ENCODE peak calls at places on chromosome 19, in six cellular contexts. One of them, this sample, is unnamed.

GRCh38 chr19:48372904-48373303 is 8.7 kb downstream of the SYNGR4 start:
- DNase-seq in ascending aorta: no peak
- DNase-seq in hepatocyte: no peak
- DNase-seq in fibroblast of the aortic adventitia: no peak
- DNase-seq in bronchial epithelial cell: peak; percentile 47
- DNase-seq in keratinocyte: no peak
- DNase-seq in this sample: no peak

GRCh38 chr19:48060381-48060780 is 16.5 kb upstream of the CABP5 start:
- DNase-seq in bronchial epithelial cell: no peak
- DNase-seq in hepatocyte: no peak
- DNase-seq in keratinocyte: no peak
- DNase-seq in fibroblast of the aortic adventitia: no peak
- DNase-seq in ascending aorta: no peak
- DNase-seq in this sample: no peak

GRCh38 chr19:18062043-18062442 is 24.7 kb downstream of the IL12RB1 start:
- DNase-seq in fibroblast of the aortic adventitia: no peak
- DNase-seq in bronchial epithelial cell: no peak
- DNase-seq in ascending aorta: no peak
- DNase-seq in hepatocyte: no peak
- DNase-seq in keratinocyte: no peak
- DNase-seq in this sample: no peak

GRCh38 chr19:623974-624373 is 9.4 kb downstream of the POLRMT start:
- DNase-seq in bronchial epithelial cell: no peak
- DNase-seq in fibroblast of the aortic adventitia: peak; percentile 24
- DNase-seq in hepatocyte: no peak
- DNase-seq in ascending aorta: no peak
- DNase-seq in keratinocyte: no peak
- DNase-seq in this sample: peak; percentile 86

GRCh38 chr19:58566989-58567388 is 6.1 kb downstream of the MZF1 start:
- DNase-seq in ascending aorta: no peak
- DNase-seq in keratinocyte: no peak
- DNase-seq in bronchial epithelial cell: no peak
- DNase-seq in fibroblast of the aortic adventitia: no peak
- DNase-seq in hepatocyte: no peak
- DNase-seq in this sample: no peak

GRCh38 chr19:33514885-33515485 is 6.6 kb downstream of the PEPD start:
- DNase-seq in fibroblast of the aortic adventitia: no peak
- DNase-seq in ascending aorta: no peak
- DNase-seq in keratinocyte: no peak
- DNase-seq in hepatocyte: no peak
- DNase-seq in bronchial epithelial cell: no peak
- DNase-seq in this sample: no peak

GRCh38 chr19:6690160-6690885 is 20.4 kb upstream of the TNFSF14 start:
- DNase-seq in hepatocyte: no peak
- DNase-seq in keratinocyte: no peak
- DNase-seq in fibroblast of the aortic adventitia: no peak
- DNase-seq in bronchial epithelial cell: no peak
- DNase-seq in ascending aorta: no peak
- DNase-seq in this sample: no peak

GRCh38 chr19:3506384-3507340 is 551 bp downstream of the FZR1 start:
- DNase-seq in ascending aorta: no peak
- DNase-seq in bronchial epithelial cell: no peak
- DNase-seq in hepatocyte: peak; percentile 50
- DNase-seq in fibroblast of the aortic adventitia: no peak
- DNase-seq in keratinocyte: no peak
- DNase-seq in this sample: no peak

GRCh38 chr19:28436320-28436719 is 776.6 kb downstream of the UQCRFS1 start:
- DNase-seq in keratinocyte: no peak
- DNase-seq in bronchial epithelial cell: no peak
- DNase-seq in ascending aorta: no peak
- DNase-seq in hepatocyte: no peak
- DNase-seq in fibroblast of the aortic adventitia: no peak
- DNase-seq in this sample: no peak

GRCh38 chr19:51712461-51713081 is 11.2 kb downstream of the HAS1 start:
- DNase-seq in fibroblast of the aortic adventitia: peak; percentile 35
- DNase-seq in keratinocyte: no peak
- DNase-seq in hepatocyte: peak; percentile 57
- DNase-seq in ascending aorta: no peak
- DNase-seq in bronchial epithelial cell: peak; percentile 71
- DNase-seq in this sample: peak; percentile 55

GRCh38 chr19:3407556-3408516 is 41.5 kb downstream of the NFIC start:
- DNase-seq in keratinocyte: no peak
- DNase-seq in bronchial epithelial cell: no peak
- DNase-seq in ascending aorta: no peak
- DNase-seq in fibroblast of the aortic adventitia: peak; percentile 57
- DNase-seq in hepatocyte: no peak
- DNase-seq in this sample: peak; percentile 32

GRCh38 chr19:55457683-55458457 is 3.6 kb downstream of the ISOC2 start:
- DNase-seq in ascending aorta: no peak
- DNase-seq in hepatocyte: no peak
- DNase-seq in bronchial epithelial cell: no peak
- DNase-seq in fibroblast of the aortic adventitia: no peak
- DNase-seq in keratinocyte: no peak
- DNase-seq in this sample: no peak

GRCh38 chr19:46704379-46705076 is 12.4 kb downstream of the PRKD2 start:
- DNase-seq in fibroblast of the aortic adventitia: peak; percentile 44
- DNase-seq in hepatocyte: peak; percentile 61
- DNase-seq in ascending aorta: no peak
- DNase-seq in keratinocyte: no peak
- DNase-seq in bronchial epithelial cell: peak; percentile 24
- DNase-seq in this sample: peak; percentile 40

GRCh38 chr19:46863818-46864629 is 3.2 kb downstream of the ARHGAP35 start:
- DNase-seq in keratinocyte: no peak
- DNase-seq in fibroblast of the aortic adventitia: peak; percentile 91
- DNase-seq in ascending aorta: no peak
- DNase-seq in hepatocyte: no peak
- DNase-seq in bronchial epithelial cell: peak; percentile 46
- DNase-seq in this sample: peak; percentile 48

GRCh38 chr19:13846533-13847032 is 30.4 kb upstream of the NANOS3 start:
- DNase-seq in bronchial epithelial cell: peak; percentile 85
- DNase-seq in ascending aorta: peak; percentile 91
- DNase-seq in keratinocyte: no peak
- DNase-seq in fibroblast of the aortic adventitia: peak; percentile 75
- DNase-seq in hepatocyte: peak; percentile 94
- DNase-seq in this sample: peak; percentile 74

GRCh38 chr19:11279505-11280236 is 16.3 kb upstream of the TSPAN16 start:
- DNase-seq in fibroblast of the aortic adventitia: peak; percentile 20
- DNase-seq in bronchial epithelial cell: no peak
- DNase-seq in hepatocyte: no peak
- DNase-seq in keratinocyte: no peak
- DNase-seq in ascending aorta: no peak
- DNase-seq in this sample: no peak

GRCh38 chr19:32357720-32358119 is 12.3 kb downstream of the ZNF507 start:
- DNase-seq in hepatocyte: no peak
- DNase-seq in fibroblast of the aortic adventitia: no peak
- DNase-seq in ascending aorta: no peak
- DNase-seq in bronchial epithelial cell: peak; percentile 23
- DNase-seq in keratinocyte: no peak
- DNase-seq in this sample: peak; percentile 23

GRCh38 chr19:49581007-49581508 is at the start of gene PRRG2:
- DNase-seq in ascending aorta: no peak
- DNase-seq in keratinocyte: no peak
- DNase-seq in bronchial epithelial cell: peak; percentile 51
- DNase-seq in fibroblast of the aortic adventitia: no peak
- DNase-seq in hepatocyte: peak; percentile 52
- DNase-seq in this sample: no peak

GRCh38 chr19:17020823-17021222 is 5.8 kb downstream of the CPAMD8 start:
- DNase-seq in fibroblast of the aortic adventitia: no peak
- DNase-seq in keratinocyte: no peak
- DNase-seq in hepatocyte: no peak
- DNase-seq in ascending aorta: no peak
- DNase-seq in bronchial epithelial cell: no peak
- DNase-seq in this sample: peak; percentile 19

GRCh38 chr19:18792661-18793060 is 1.6 kb upstream of the COMP start:
- DNase-seq in hepatocyte: no peak
- DNase-seq in ascending aorta: no peak
- DNase-seq in keratinocyte: no peak
- DNase-seq in bronchial epithelial cell: no peak
- DNase-seq in fibroblast of the aortic adventitia: no peak
- DNase-seq in this sample: no peak

GRCh38 chr19:38385804-38386257 is 2.0 kb downstream of the GGN start:
- DNase-seq in ascending aorta: no peak
- DNase-seq in hepatocyte: no peak
- DNase-seq in keratinocyte: no peak
- DNase-seq in fibroblast of the aortic adventitia: no peak
- DNase-seq in bronchial epithelial cell: no peak
- DNase-seq in this sample: no peak

GRCh38 chr19:6215701-6216235 is 64.0 kb downstream of the MLLT1 start:
- DNase-seq in hepatocyte: no peak
- DNase-seq in keratinocyte: no peak
- DNase-seq in ascending aorta: no peak
- DNase-seq in fibroblast of the aortic adventitia: no peak
- DNase-seq in bronchial epithelial cell: no peak
- DNase-seq in this sample: no peak

GRCh38 chr19:38769635-38770211 is 3.6 kb downstream of the LGALS7 start:
- DNase-seq in fibroblast of the aortic adventitia: peak; percentile 64
- DNase-seq in keratinocyte: no peak
- DNase-seq in hepatocyte: peak; percentile 79
- DNase-seq in bronchial epithelial cell: peak; percentile 68
- DNase-seq in ascending aorta: peak; percentile 60
- DNase-seq in this sample: peak; percentile 72

GRCh38 chr19:43738780-43739211 is 16.0 kb downstream of the SMG9 start:
- DNase-seq in ascending aorta: no peak
- DNase-seq in bronchial epithelial cell: no peak
- DNase-seq in hepatocyte: no peak
- DNase-seq in fibroblast of the aortic adventitia: peak; percentile 33
- DNase-seq in keratinocyte: no peak
- DNase-seq in this sample: no peak

GRCh38 chr19:42985588-42985987 is 40.7 kb downstream of the PSG11 start:
- DNase-seq in ascending aorta: no peak
- DNase-seq in bronchial epithelial cell: no peak
- DNase-seq in fibroblast of the aortic adventitia: peak; percentile 9
- DNase-seq in hepatocyte: no peak
- DNase-seq in keratinocyte: no peak
- DNase-seq in this sample: no peak

GRCh38 chr19:33809960-33810359 is 13.3 kb downstream of the KCTD15 start:
- DNase-seq in bronchial epithelial cell: no peak
- DNase-seq in hepatocyte: no peak
- DNase-seq in keratinocyte: no peak
- DNase-seq in fibroblast of the aortic adventitia: no peak
- DNase-seq in ascending aorta: no peak
- DNase-seq in this sample: peak; percentile 57

GRCh38 chr19:49680473-49681351 is 3.6 kb downstream of the PRMT1 start:
- DNase-seq in fibroblast of the aortic adventitia: peak; percentile 80
- DNase-seq in hepatocyte: peak; percentile 96
- DNase-seq in bronchial epithelial cell: peak; percentile 67
- DNase-seq in keratinocyte: no peak
- DNase-seq in ascending aorta: peak; percentile 42
- DNase-seq in this sample: peak; percentile 80

GRCh38 chr19:13841339-13842293 is 35.3 kb upstream of the NANOS3 start:
- DNase-seq in keratinocyte: no peak
- DNase-seq in hepatocyte: peak; percentile 35
- DNase-seq in bronchial epithelial cell: no peak
- DNase-seq in fibroblast of the aortic adventitia: no peak
- DNase-seq in ascending aorta: no peak
- DNase-seq in this sample: no peak

GRCh38 chr19:17327068-17327653 is 7.5 kb downstream of the ANO8 start:
- DNase-seq in keratinocyte: no peak
- DNase-seq in fibroblast of the aortic adventitia: no peak
- DNase-seq in hepatocyte: no peak
- DNase-seq in bronchial epithelial cell: no peak
- DNase-seq in ascending aorta: no peak
- DNase-seq in this sample: no peak

DNA sequence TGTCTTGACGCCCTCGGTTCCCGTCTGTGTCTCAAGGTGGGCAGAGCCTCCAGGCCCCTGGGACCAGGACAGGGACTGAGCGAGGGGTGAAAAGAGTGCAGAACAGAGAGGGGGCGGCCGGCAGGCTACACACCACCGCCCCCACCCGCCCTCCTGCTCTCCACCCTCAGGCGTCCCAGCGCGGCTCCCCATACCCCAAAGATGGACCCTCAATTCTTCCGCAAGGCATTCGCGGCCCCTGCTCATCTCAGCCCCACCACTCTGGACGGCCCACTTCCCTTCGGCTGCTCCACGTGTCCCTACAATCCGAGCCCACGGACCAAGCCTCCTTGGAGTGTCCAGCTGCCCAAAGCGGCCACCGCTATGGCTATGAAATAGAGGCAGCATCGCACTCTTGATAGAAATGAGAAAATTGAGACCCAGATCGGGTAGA is 1.8 kb downstream of the KLF16 start:
- DNase-seq in bronchial epithelial cell: no peak
- DNase-seq in hepatocyte: no peak
- DNase-seq in ascending aorta: no peak
- DNase-seq in keratinocyte: no peak
- DNase-seq in fibroblast of the aortic adventitia: no peak
- DNase-seq in this sample: no peak
- H3K4me3 ChIP-seq in bronchial epithelial cell: peak overlapping the region; percentile 88
- H3K4me3 ChIP-seq in hepatocyte: peak overlapping the region; percentile 90
- H3K4me3 ChIP-seq in ascending aorta: peak overlapping the region; percentile 92
- H3K4me3 ChIP-seq in keratinocyte: peak overlapping the region; percentile 92
- H3K4me3 ChIP-seq in fibroblast of the aortic adventitia: peak overlapping the region; percentile 90
- H3K4me3 ChIP-seq in this sample: peak overlapping the region; percentile 83

GRCh38 chr19:16019691-16020448 is 56.4 kb upstream of the TPM4 start:
- DNase-seq in ascending aorta: no peak
- DNase-seq in keratinocyte: no peak
- DNase-seq in hepatocyte: no peak
- DNase-seq in fibroblast of the aortic adventitia: no peak
- DNase-seq in bronchial epithelial cell: no peak
- DNase-seq in this sample: no peak

GRCh38 chr19:16018801-16019551 is 57.3 kb upstream of the TPM4 start:
- DNase-seq in bronchial epithelial cell: no peak
- DNase-seq in fibroblast of the aortic adventitia: no peak
- DNase-seq in hepatocyte: no peak
- DNase-seq in keratinocyte: no peak
- DNase-seq in ascending aorta: no peak
- DNase-seq in this sample: no peak

GRCh38 chr19:16016226-16017137 is 59.8 kb upstream of the TPM4 start:
- DNase-seq in fibroblast of the aortic adventitia: no peak
- DNase-seq in bronchial epithelial cell: no peak
- DNase-seq in keratinocyte: no peak
- DNase-seq in ascending aorta: no peak
- DNase-seq in hepatocyte: no peak
- DNase-seq in this sample: no peak

GRCh38 chr19:16017138-16017490 is 59.2 kb upstream of the TPM4 start:
- DNase-seq in keratinocyte: no peak
- DNase-seq in fibroblast of the aortic adventitia: no peak
- DNase-seq in hepatocyte: no peak
- DNase-seq in bronchial epithelial cell: no peak
- DNase-seq in ascending aorta: no peak
- DNase-seq in this sample: no peak

GRCh38 chr19:16018106-16018755 is 58.1 kb upstream of the TPM4 start:
- DNase-seq in bronchial epithelial cell: no peak
- DNase-seq in ascending aorta: no peak
- DNase-seq in keratinocyte: no peak
- DNase-seq in hepatocyte: no peak
- DNase-seq in fibroblast of the aortic adventitia: no peak
- DNase-seq in this sample: no peak
- TF ChIP-seq CTCF in bronchial epithelial cell: no peak
- TF ChIP-seq CTCF in ascending aorta: no peak
- TF ChIP-seq CTCF in keratinocyte: no peak
- TF ChIP-seq CTCF in hepatocyte: no peak
- TF ChIP-seq CTCF in fibroblast of the aortic adventitia: no peak
- TF ChIP-seq CTCF in this sample: no peak

GRCh38 chr19:10087296-10088061 is 1.4 kb downstream of the SHFL start:
- DNase-seq in fibroblast of the aortic adventitia: no peak
- DNase-seq in ascending aorta: no peak
- DNase-seq in bronchial epithelial cell: no peak
- DNase-seq in hepatocyte: no peak
- DNase-seq in keratinocyte: no peak
- DNase-seq in this sample: no peak
- H3K4me3 ChIP-seq in fibroblast of the aortic adventitia: peak overlapping the region; percentile 92
- H3K4me3 ChIP-seq in ascending aorta: peak overlapping the region; percentile 80
- H3K4me3 ChIP-seq in bronchial epithelial cell: no peak overlapping the region
- H3K4me3 ChIP-seq in hepatocyte: no peak overlapping the region
- H3K4me3 ChIP-seq in keratinocyte: no peak overlapping the region
- H3K4me3 ChIP-seq in this sample: no peak overlapping the region

GRCh38 chr19:40217027-40217810 is 965 bp downstream of the TTC9B start:
- DNase-seq in fibroblast of the aortic adventitia: no peak
- DNase-seq in ascending aorta: no peak
- DNase-seq in bronchial epithelial cell: peak; percentile 36
- DNase-seq in hepatocyte: peak; percentile 86
- DNase-seq in keratinocyte: no peak
- DNase-seq in this sample: no peak
- TF ChIP-seq CTCF in fibroblast of the aortic adventitia: peak; percentile 30
- TF ChIP-seq CTCF in ascending aorta: no peak
- TF ChIP-seq CTCF in bronchial epithelial cell: peak; percentile 65
- TF ChIP-seq CTCF in hepatocyte: peak; percentile 39
- TF ChIP-seq CTCF in keratinocyte: peak; percentile 75
- TF ChIP-seq CTCF in this sample: peak; percentile 25